ENCODE peak calls at places on chromosomes 16 and 17, in five cellular contexts. One of them, this sample, is unnamed.

GRCh38 chr17:73546770-73547345 is 97.4 kb downstream of the SDK2 start:
- DNase-seq in B cell: peak
- DNase-seq in chondrocyte: no peak
- DNase-seq in fibroblast of pulmonary artery: no peak
- DNase-seq in upper lobe of right lung: peak
- DNase-seq in this sample: peak

GRCh38 chr16:22630242-22630641 is 119.6 kb downstream of the NPIPB5 start:
- DNase-seq in chondrocyte: no peak
- DNase-seq in upper lobe of right lung: no peak
- DNase-seq in fibroblast of pulmonary artery: no peak
- DNase-seq in B cell: no peak
- DNase-seq in this sample: no peak

GRCh38 chr17:31579265-31579664 is 187.8 kb downstream of the RAB11FIP4 start:
- DNase-seq in upper lobe of right lung: no peak
- DNase-seq in chondrocyte: no peak
- DNase-seq in B cell: no peak
- DNase-seq in fibroblast of pulmonary artery: peak
- DNase-seq in this sample: no peak

GRCh38 chr16:5604770-5605169 is 507.2 kb upstream of the EEF2KMT start:
- DNase-seq in upper lobe of right lung: no peak
- DNase-seq in fibroblast of pulmonary artery: no peak
- DNase-seq in chondrocyte: no peak
- DNase-seq in B cell: no peak
- DNase-seq in this sample: peak

GRCh38 chr16:12142157-12142556 is 165.6 kb downstream of the SNX29 start:
- DNase-seq in fibroblast of pulmonary artery: no peak
- DNase-seq in B cell: no peak
- DNase-seq in chondrocyte: no peak
- DNase-seq in upper lobe of right lung: no peak
- DNase-seq in this sample: no peak

GRCh38 chr17:77096570-77097214 is 44.1 kb upstream of the SEC14L1 start:
- DNase-seq in upper lobe of right lung: no peak
- DNase-seq in chondrocyte: no peak
- DNase-seq in fibroblast of pulmonary artery: peak
- DNase-seq in B cell: no peak
- DNase-seq in this sample: peak

GRCh38 chr16:65176603-65177002 is 54.7 kb upstream of the CDH11 start:
- DNase-seq in fibroblast of pulmonary artery: peak
- DNase-seq in B cell: no peak
- DNase-seq in upper lobe of right lung: no peak
- DNase-seq in chondrocyte: no peak
- DNase-seq in this sample: no peak

GRCh38 chr17:67488161-67488560 is 111.1 kb downstream of the PITPNC1 start:
- DNase-seq in fibroblast of pulmonary artery: peak
- DNase-seq in chondrocyte: no peak
- DNase-seq in B cell: no peak
- DNase-seq in upper lobe of right lung: no peak
- DNase-seq in this sample: no peak

GRCh38 chr17:42459983-42460300 is 1.3 kb downstream of the ATP6V0A1 start:
- DNase-seq in fibroblast of pulmonary artery: peak
- DNase-seq in B cell: no peak
- DNase-seq in upper lobe of right lung: no peak
- DNase-seq in chondrocyte: no peak
- DNase-seq in this sample: peak

GRCh38 chr16:8474576-8474975 is 115.7 kb downstream of the TMEM114 start:
- DNase-seq in chondrocyte: no peak
- DNase-seq in upper lobe of right lung: no peak
- DNase-seq in B cell: no peak
- DNase-seq in fibroblast of pulmonary artery: no peak
- DNase-seq in this sample: no peak

GRCh38 chr16:17305694-17306093 is 165.1 kb downstream of the XYLT1 start:
- DNase-seq in upper lobe of right lung: no peak
- DNase-seq in B cell: no peak
- DNase-seq in chondrocyte: no peak
- DNase-seq in fibroblast of pulmonary artery: no peak
- DNase-seq in this sample: peak

GRCh38 chr17:72714357-72714966 is 378.0 kb downstream of the SLC39A11 start:
- DNase-seq in B cell: no peak
- DNase-seq in fibroblast of pulmonary artery: no peak
- DNase-seq in upper lobe of right lung: no peak
- DNase-seq in chondrocyte: no peak
- DNase-seq in this sample: no peak

GRCh38 chr17:81025065-81025751 is 9.7 kb upstream of the BAIAP2 start:
- DNase-seq in B cell: no peak
- DNase-seq in upper lobe of right lung: peak
- DNase-seq in chondrocyte: no peak
- DNase-seq in fibroblast of pulmonary artery: no peak
- DNase-seq in this sample: no peak

GRCh38 chr16:67677712-67678111 is 11.1 kb downstream of the C16orf86 start:
- DNase-seq in upper lobe of right lung: no peak
- DNase-seq in B cell: no peak
- DNase-seq in fibroblast of pulmonary artery: no peak
- DNase-seq in chondrocyte: no peak
- DNase-seq in this sample: no peak

GRCh38 chr17:63540581-63540980 is 9.7 kb upstream of the DCAF7 start:
- DNase-seq in B cell: no peak
- DNase-seq in upper lobe of right lung: peak
- DNase-seq in chondrocyte: peak
- DNase-seq in fibroblast of pulmonary artery: no peak
- DNase-seq in this sample: no peak

GRCh38 chr17:41496803-41497484 is 7.2 kb upstream of the KRT36 start:
- DNase-seq in B cell: no peak
- DNase-seq in upper lobe of right lung: peak
- DNase-seq in fibroblast of pulmonary artery: peak
- DNase-seq in chondrocyte: no peak
- DNase-seq in this sample: peak

DNA sequence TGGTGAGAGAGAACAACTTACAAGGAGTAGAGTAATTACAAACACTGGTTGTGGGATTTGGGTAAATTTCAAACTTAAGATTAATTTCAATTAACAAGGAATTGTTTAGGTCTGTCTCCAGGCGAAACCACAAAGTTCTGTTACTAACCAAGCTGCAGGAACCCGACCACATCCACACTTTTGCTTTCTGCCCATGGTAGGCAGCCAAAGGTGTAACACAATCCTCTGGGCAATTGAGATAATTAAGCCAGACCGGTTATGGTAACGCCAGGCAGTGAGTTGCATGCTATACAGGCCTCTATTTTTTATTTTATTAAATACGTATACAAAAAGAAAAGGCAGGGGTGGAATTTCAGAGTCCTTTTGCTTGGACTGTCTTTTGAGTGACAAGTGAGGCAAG is 12.0 kb downstream of the KCNJ2 start:
- DNase-seq in upper lobe of right lung: no peak
- DNase-seq in chondrocyte: no peak
- DNase-seq in fibroblast of pulmonary artery: no peak
- DNase-seq in B cell: no peak
- DNase-seq in this sample: no peak
- TF ChIP-seq CTCF in upper lobe of right lung: no peak
- TF ChIP-seq CTCF in chondrocyte: no peak
- TF ChIP-seq CTCF in fibroblast of pulmonary artery: no peak
- TF ChIP-seq CTCF in B cell: no peak
- TF ChIP-seq CTCF in this sample: no peak

GRCh38 chr17:56718515-56718914 is 115.2 kb downstream of the C17orf67 start:
- DNase-seq in B cell: no peak
- DNase-seq in chondrocyte: no peak
- DNase-seq in upper lobe of right lung: no peak
- DNase-seq in fibroblast of pulmonary artery: no peak
- DNase-seq in this sample: no peak

GRCh38 chr17:56717471-56717870 is 116.2 kb downstream of the C17orf67 start:
- DNase-seq in upper lobe of right lung: no peak
- DNase-seq in chondrocyte: no peak
- DNase-seq in B cell: no peak
- DNase-seq in fibroblast of pulmonary artery: no peak
- DNase-seq in this sample: no peak

GRCh38 chr17:56710986-56711385 is 117.5 kb downstream of the NOG start:
- DNase-seq in fibroblast of pulmonary artery: no peak
- DNase-seq in B cell: no peak
- DNase-seq in chondrocyte: no peak
- DNase-seq in upper lobe of right lung: no peak
- DNase-seq in this sample: no peak

DNA sequence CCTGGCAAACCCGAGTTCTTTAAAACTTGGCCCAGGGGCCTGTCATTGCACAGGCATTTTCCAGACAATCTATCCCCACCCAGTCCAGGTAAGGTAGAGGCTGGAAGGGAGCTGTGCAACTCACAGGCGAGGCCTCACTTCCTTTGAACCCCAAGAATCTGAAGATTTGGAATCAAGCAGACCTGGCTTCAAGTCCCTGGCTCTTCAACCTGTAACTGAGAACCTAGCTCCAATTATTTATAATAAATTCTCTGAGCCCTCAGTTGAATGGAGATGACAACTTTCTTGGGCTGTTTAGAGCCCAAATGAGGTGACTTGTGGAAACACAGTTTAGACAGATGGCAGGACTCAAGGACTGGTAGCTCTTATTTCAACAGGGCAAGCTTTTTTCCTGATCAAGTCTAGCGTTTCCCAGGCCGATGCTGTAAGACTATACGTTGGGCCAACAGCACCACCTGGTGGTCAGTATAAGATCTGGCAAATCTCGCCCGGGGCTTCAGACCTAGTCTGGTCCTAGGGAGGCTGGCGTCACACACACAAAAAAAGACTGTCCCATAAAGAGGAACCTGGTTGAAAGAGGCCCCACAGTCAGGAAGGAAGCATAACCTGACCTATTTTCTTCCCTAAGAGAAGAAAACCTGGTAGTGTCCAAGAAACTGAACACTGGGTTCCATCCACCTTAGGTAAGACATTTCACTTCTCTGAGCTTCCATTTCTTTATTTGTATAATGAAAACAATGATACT is 117.9 kb downstream of the C17orf67 start:
- DNase-seq in chondrocyte: no peak
- DNase-seq in fibroblast of pulmonary artery: peak
- DNase-seq in upper lobe of right lung: peak
- DNase-seq in B cell: peak
- DNase-seq in this sample: peak
- TF ChIP-seq CTCF in chondrocyte: peak
- TF ChIP-seq CTCF in fibroblast of pulmonary artery: peak
- TF ChIP-seq CTCF in upper lobe of right lung: peak
- TF ChIP-seq CTCF in B cell: peak
- TF ChIP-seq CTCF in this sample: peak

GRCh38 chr17:50563095-50563511 is 2.6 kb downstream of the CACNA1G start:
- DNase-seq in chondrocyte: no peak
- DNase-seq in fibroblast of pulmonary artery: no peak
- DNase-seq in B cell: no peak
- DNase-seq in upper lobe of right lung: no peak
- DNase-seq in this sample: no peak
- TF ChIP-seq CTCF in chondrocyte: peak
- TF ChIP-seq CTCF in fibroblast of pulmonary artery: no peak
- TF ChIP-seq CTCF in B cell: peak
- TF ChIP-seq CTCF in upper lobe of right lung: no peak
- TF ChIP-seq CTCF in this sample: no peak

GRCh38 chr16:74650966-74651567 is 15.6 kb downstream of the RFWD3 start:
- DNase-seq in chondrocyte: no peak
- DNase-seq in upper lobe of right lung: no peak
- DNase-seq in B cell: no peak
- DNase-seq in fibroblast of pulmonary artery: peak
- DNase-seq in this sample: no peak
- TF ChIP-seq CTCF in chondrocyte: peak
- TF ChIP-seq CTCF in upper lobe of right lung: peak
- TF ChIP-seq CTCF in B cell: peak
- TF ChIP-seq CTCF in fibroblast of pulmonary artery: peak
- TF ChIP-seq CTCF in this sample: peak

GRCh38 chr16:69565611-69566436 is at the start of gene NFAT5:
- DNase-seq in chondrocyte: peak
- DNase-seq in fibroblast of pulmonary artery: peak
- DNase-seq in B cell: peak
- DNase-seq in upper lobe of right lung: peak
- DNase-seq in this sample: peak
- TF ChIP-seq CTCF in chondrocyte: peak
- TF ChIP-seq CTCF in fibroblast of pulmonary artery: no peak
- TF ChIP-seq CTCF in B cell: no peak
- TF ChIP-seq CTCF in upper lobe of right lung: peak
- TF ChIP-seq CTCF in this sample: no peak